ENCODE peak calls at places on chromosomes 7 and 10, in ten cellular contexts. One of them, this sample, is unnamed.

GRCh38 chr10:112546474-112546873 is 99.5 kb downstream of the VTI1A start:
- DNase-seq in adrenal gland: no peak
- DNase-seq in AG04450: no peak
- DNase-seq in Peyer's patch: no peak
- DNase-seq in heart right ventricle: no peak
- DNase-seq in astrocyte of the cerebellum: no peak
- DNase-seq in GM12864: no peak
- DNase-seq in right lobe of liver: no peak
- DNase-seq in HCT116: no peak
- DNase-seq in endodermal cell: no peak
- DNase-seq in this sample: no peak

GRCh38 chr10:4240641-4241197 is 455.7 kb upstream of the KLF6 start:
- DNase-seq in adrenal gland: no peak
- DNase-seq in AG04450: peak
- DNase-seq in Peyer's patch: no peak
- DNase-seq in heart right ventricle: no peak
- DNase-seq in astrocyte of the cerebellum: peak
- DNase-seq in GM12864: no peak
- DNase-seq in right lobe of liver: no peak
- DNase-seq in HCT116: no peak
- DNase-seq in endodermal cell: no peak
- DNase-seq in this sample: peak

GRCh38 chr7:98394377-98394836 is 6.5 kb downstream of the BAIAP2L1 start:
- DNase-seq in adrenal gland: no peak
- DNase-seq in AG04450: peak
- DNase-seq in Peyer's patch: no peak
- DNase-seq in heart right ventricle: no peak
- DNase-seq in astrocyte of the cerebellum: peak
- DNase-seq in GM12864: no peak
- DNase-seq in right lobe of liver: no peak
- DNase-seq in HCT116: peak
- DNase-seq in endodermal cell: no peak
- DNase-seq in this sample: peak

GRCh38 chr7:137687556-137688280 is 159.1 kb downstream of the DGKI start:
- DNase-seq in adrenal gland: no peak
- DNase-seq in AG04450: no peak
- DNase-seq in Peyer's patch: no peak
- DNase-seq in heart right ventricle: no peak
- DNase-seq in astrocyte of the cerebellum: peak
- DNase-seq in GM12864: no peak
- DNase-seq in right lobe of liver: no peak
- DNase-seq in HCT116: no peak
- DNase-seq in endodermal cell: no peak
- DNase-seq in this sample: peak

GRCh38 chr7:2606539-2606936 is 25.2 kb upstream of the TTYH3 start:
- DNase-seq in adrenal gland: no peak
- DNase-seq in AG04450: no peak
- DNase-seq in Peyer's patch: no peak
- DNase-seq in heart right ventricle: no peak
- DNase-seq in astrocyte of the cerebellum: no peak
- DNase-seq in GM12864: no peak
- DNase-seq in right lobe of liver: no peak
- DNase-seq in HCT116: no peak
- DNase-seq in endodermal cell: no peak
- DNase-seq in this sample: no peak

GRCh38 chr7:63008366-63008765 is 990.3 kb upstream of the ZNF722 start:
- DNase-seq in adrenal gland: no peak
- DNase-seq in AG04450: no peak
- DNase-seq in Peyer's patch: no peak
- DNase-seq in heart right ventricle: no peak
- DNase-seq in astrocyte of the cerebellum: no peak
- DNase-seq in GM12864: no peak
- DNase-seq in right lobe of liver: no peak
- DNase-seq in HCT116: no peak
- DNase-seq in endodermal cell: no peak
- DNase-seq in this sample: no peak

GRCh38 chr10:1367938-1368697 is 311.9 kb downstream of the WDR37 start:
- DNase-seq in adrenal gland: no peak
- DNase-seq in AG04450: no peak
- DNase-seq in Peyer's patch: no peak
- DNase-seq in heart right ventricle: no peak
- DNase-seq in astrocyte of the cerebellum: no peak
- DNase-seq in GM12864: no peak
- DNase-seq in right lobe of liver: no peak
- DNase-seq in HCT116: no peak
- DNase-seq in endodermal cell: peak
- DNase-seq in this sample: no peak

GRCh38 chr7:44540592-44541027 is 520 bp downstream of the NPC1L1 start:
- DNase-seq in adrenal gland: no peak
- DNase-seq in AG04450: no peak
- DNase-seq in Peyer's patch: no peak
- DNase-seq in heart right ventricle: no peak
- DNase-seq in astrocyte of the cerebellum: no peak
- DNase-seq in GM12864: no peak
- DNase-seq in right lobe of liver: no peak
- DNase-seq in HCT116: no peak
- DNase-seq in endodermal cell: no peak
- DNase-seq in this sample: no peak

GRCh38 chr10:94403034-94403822 is 887 bp downstream of the TBC1D12 start:
- DNase-seq in adrenal gland: peak
- DNase-seq in AG04450: peak
- DNase-seq in Peyer's patch: peak
- DNase-seq in heart right ventricle: peak
- DNase-seq in astrocyte of the cerebellum: peak
- DNase-seq in GM12864: peak
- DNase-seq in right lobe of liver: peak
- DNase-seq in HCT116: peak
- DNase-seq in endodermal cell: peak
- DNase-seq in this sample: peak

GRCh38 chr7:40680657-40681056 is 545.9 kb downstream of the SUGCT start:
- DNase-seq in adrenal gland: no peak
- DNase-seq in AG04450: no peak
- DNase-seq in Peyer's patch: no peak
- DNase-seq in heart right ventricle: no peak
- DNase-seq in astrocyte of the cerebellum: no peak
- DNase-seq in GM12864: no peak
- DNase-seq in right lobe of liver: no peak
- DNase-seq in HCT116: peak
- DNase-seq in endodermal cell: no peak
- DNase-seq in this sample: peak

GRCh38 chr7:28890137-28890536 is 68.0 kb downstream of the TRIL start:
- DNase-seq in adrenal gland: no peak
- DNase-seq in AG04450: no peak
- DNase-seq in Peyer's patch: peak
- DNase-seq in heart right ventricle: no peak
- DNase-seq in astrocyte of the cerebellum: no peak
- DNase-seq in GM12864: no peak
- DNase-seq in right lobe of liver: no peak
- DNase-seq in HCT116: no peak
- DNase-seq in endodermal cell: peak
- DNase-seq in this sample: no peak

GRCh38 chr7:66442385-66442784 is 186.3 kb upstream of the KCTD7 start:
- DNase-seq in adrenal gland: no peak
- DNase-seq in AG04450: no peak
- DNase-seq in Peyer's patch: no peak
- DNase-seq in heart right ventricle: no peak
- DNase-seq in astrocyte of the cerebellum: no peak
- DNase-seq in GM12864: no peak
- DNase-seq in right lobe of liver: no peak
- DNase-seq in HCT116: no peak
- DNase-seq in endodermal cell: no peak
- DNase-seq in this sample: no peak

GRCh38 chr10:69733791-69734261 is 67.9 kb upstream of the COL13A1 start:
- DNase-seq in adrenal gland: no peak
- DNase-seq in AG04450: no peak
- DNase-seq in Peyer's patch: no peak
- DNase-seq in heart right ventricle: no peak
- DNase-seq in astrocyte of the cerebellum: peak
- DNase-seq in GM12864: no peak
- DNase-seq in right lobe of liver: no peak
- DNase-seq in HCT116: no peak
- DNase-seq in endodermal cell: no peak
- DNase-seq in this sample: peak

GRCh38 chr10:32459072-32459703 is 13.2 kb downstream of the CCDC7 start:
- DNase-seq in adrenal gland: no peak
- DNase-seq in AG04450: no peak
- DNase-seq in Peyer's patch: no peak
- DNase-seq in heart right ventricle: no peak
- DNase-seq in astrocyte of the cerebellum: no peak
- DNase-seq in GM12864: no peak
- DNase-seq in right lobe of liver: no peak
- DNase-seq in HCT116: no peak
- DNase-seq in endodermal cell: no peak
- DNase-seq in this sample: no peak

GRCh38 chr10:32454148-32454547 is 8.2 kb downstream of the CCDC7 start:
- DNase-seq in adrenal gland: peak
- DNase-seq in AG04450: no peak
- DNase-seq in Peyer's patch: no peak
- DNase-seq in heart right ventricle: no peak
- DNase-seq in astrocyte of the cerebellum: no peak
- DNase-seq in GM12864: no peak
- DNase-seq in right lobe of liver: no peak
- DNase-seq in HCT116: no peak
- DNase-seq in endodermal cell: no peak
- DNase-seq in this sample: no peak
- H3K4me3 ChIP-seq in adrenal gland: no peak
- H3K4me3 ChIP-seq in AG04450: no peak
- H3K4me3 ChIP-seq in Peyer's patch: no peak
- H3K4me3 ChIP-seq in heart right ventricle: no peak
- H3K4me3 ChIP-seq in astrocyte of the cerebellum: no peak
- H3K4me3 ChIP-seq in GM12864: no peak
- H3K4me3 ChIP-seq in right lobe of liver: no peak
- H3K4me3 ChIP-seq in HCT116: no peak
- H3K4me3 ChIP-seq in endodermal cell: no peak
- H3K4me3 ChIP-seq in this sample: no peak

GRCh38 chr10:117536359-117536861 is 6.1 kb upstream of the EMX2 start:
- DNase-seq in adrenal gland: no peak
- DNase-seq in AG04450: no peak
- DNase-seq in Peyer's patch: no peak
- DNase-seq in heart right ventricle: no peak
- DNase-seq in astrocyte of the cerebellum: no peak
- DNase-seq in GM12864: no peak
- DNase-seq in right lobe of liver: no peak
- DNase-seq in HCT116: no peak
- DNase-seq in endodermal cell: peak
- DNase-seq in this sample: no peak

GRCh38 chr10:117537904-117538524 is 4.5 kb upstream of the EMX2 start:
- DNase-seq in adrenal gland: no peak
- DNase-seq in AG04450: no peak
- DNase-seq in Peyer's patch: no peak
- DNase-seq in heart right ventricle: no peak
- DNase-seq in astrocyte of the cerebellum: no peak
- DNase-seq in GM12864: peak
- DNase-seq in right lobe of liver: no peak
- DNase-seq in HCT116: no peak
- DNase-seq in endodermal cell: peak
- DNase-seq in this sample: no peak

GRCh38 chr10:117536862-117537435 is 5.6 kb upstream of the EMX2 start:
- DNase-seq in adrenal gland: no peak
- DNase-seq in AG04450: no peak
- DNase-seq in Peyer's patch: no peak
- DNase-seq in heart right ventricle: no peak
- DNase-seq in astrocyte of the cerebellum: no peak
- DNase-seq in GM12864: no peak
- DNase-seq in right lobe of liver: no peak
- DNase-seq in HCT116: no peak
- DNase-seq in endodermal cell: peak
- DNase-seq in this sample: no peak

GRCh38 chr10:117535752-117536358 is 6.7 kb upstream of the EMX2 start:
- DNase-seq in adrenal gland: no peak
- DNase-seq in AG04450: no peak
- DNase-seq in Peyer's patch: no peak
- DNase-seq in heart right ventricle: no peak
- DNase-seq in astrocyte of the cerebellum: no peak
- DNase-seq in GM12864: no peak
- DNase-seq in right lobe of liver: no peak
- DNase-seq in HCT116: no peak
- DNase-seq in endodermal cell: no peak
- DNase-seq in this sample: no peak

GRCh38 chr10:117537436-117537903 is 5.1 kb upstream of the EMX2 start:
- DNase-seq in adrenal gland: no peak
- DNase-seq in AG04450: no peak
- DNase-seq in Peyer's patch: no peak
- DNase-seq in heart right ventricle: no peak
- DNase-seq in astrocyte of the cerebellum: no peak
- DNase-seq in GM12864: no peak
- DNase-seq in right lobe of liver: no peak
- DNase-seq in HCT116: no peak
- DNase-seq in endodermal cell: peak
- DNase-seq in this sample: peak
- TF ChIP-seq CTCF in adrenal gland: no peak
- TF ChIP-seq CTCF in AG04450: peak
- TF ChIP-seq CTCF in Peyer's patch: peak
- TF ChIP-seq CTCF in heart right ventricle: peak
- TF ChIP-seq CTCF in astrocyte of the cerebellum: peak
- TF ChIP-seq CTCF in GM12864: peak
- TF ChIP-seq CTCF in right lobe of liver: peak
- TF ChIP-seq CTCF in HCT116: peak
- TF ChIP-seq CTCF in endodermal cell: peak
- TF ChIP-seq CTCF in this sample: no peak

DNA sequence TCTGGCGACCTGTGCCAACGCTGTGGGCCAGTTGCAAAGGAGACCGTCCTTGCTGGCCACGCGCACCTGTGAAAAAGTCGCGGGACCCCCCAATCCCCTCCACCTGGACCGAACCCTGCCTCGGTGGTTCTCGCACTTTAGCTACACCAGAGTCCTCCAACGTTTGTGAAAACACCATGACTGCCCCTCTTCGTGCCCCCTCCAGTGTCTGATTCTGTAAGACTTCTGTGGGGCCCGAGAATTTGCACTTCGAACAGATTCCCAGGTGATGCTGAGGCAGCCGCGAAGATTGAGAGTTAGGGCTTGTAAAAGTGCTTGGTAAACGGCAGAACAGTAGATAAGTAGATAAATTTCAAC is 102.4 kb upstream of the SVIL start:
- DNase-seq in adrenal gland: no peak
- DNase-seq in AG04450: no peak
- DNase-seq in Peyer's patch: no peak
- DNase-seq in heart right ventricle: no peak
- DNase-seq in astrocyte of the cerebellum: no peak
- DNase-seq in GM12864: no peak
- DNase-seq in right lobe of liver: no peak
- DNase-seq in HCT116: no peak
- DNase-seq in endodermal cell: no peak
- DNase-seq in this sample: no peak
- H3K4me3 ChIP-seq in adrenal gland: peak
- H3K4me3 ChIP-seq in AG04450: peak
- H3K4me3 ChIP-seq in Peyer's patch: peak
- H3K4me3 ChIP-seq in heart right ventricle: peak
- H3K4me3 ChIP-seq in astrocyte of the cerebellum: peak
- H3K4me3 ChIP-seq in GM12864: no peak
- H3K4me3 ChIP-seq in right lobe of liver: peak
- H3K4me3 ChIP-seq in HCT116: peak
- H3K4me3 ChIP-seq in endodermal cell: peak
- H3K4me3 ChIP-seq in this sample: peak

DNA sequence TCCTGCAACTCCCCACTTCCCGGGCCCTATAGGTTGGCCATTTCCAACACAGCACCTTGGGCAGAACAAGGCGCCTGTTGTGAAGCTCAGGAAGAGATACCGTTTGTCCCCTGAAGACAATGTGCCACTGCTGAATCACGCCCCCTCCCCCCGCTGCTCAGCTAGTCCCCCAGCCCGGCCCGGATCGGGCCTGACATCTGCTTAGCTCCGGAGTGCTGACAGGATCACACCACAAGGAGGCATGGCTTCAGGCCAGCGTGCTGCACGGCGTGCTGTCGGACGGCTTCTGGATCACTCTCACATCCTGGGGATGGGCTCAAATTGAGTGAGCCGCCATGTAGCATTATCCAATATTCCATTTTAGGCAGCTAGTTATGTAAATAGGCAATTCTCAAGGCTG is 62.1 kb upstream of the EFCAB10 start:
- DNase-seq in adrenal gland: no peak
- DNase-seq in AG04450: no peak
- DNase-seq in Peyer's patch: no peak
- DNase-seq in heart right ventricle: peak
- DNase-seq in astrocyte of the cerebellum: no peak
- DNase-seq in GM12864: no peak
- DNase-seq in right lobe of liver: no peak
- DNase-seq in HCT116: no peak
- DNase-seq in endodermal cell: peak
- DNase-seq in this sample: peak
- TF ChIP-seq CTCF in adrenal gland: no peak
- TF ChIP-seq CTCF in AG04450: peak
- TF ChIP-seq CTCF in Peyer's patch: no peak
- TF ChIP-seq CTCF in heart right ventricle: peak
- TF ChIP-seq CTCF in astrocyte of the cerebellum: no peak
- TF ChIP-seq CTCF in GM12864: no peak
- TF ChIP-seq CTCF in right lobe of liver: no peak
- TF ChIP-seq CTCF in HCT116: no peak
- TF ChIP-seq CTCF in endodermal cell: peak
- TF ChIP-seq CTCF in this sample: no peak